ENCODE peak calls at places on chromosomes 5 and 9, in four cellular contexts. One of them, this sample, is unnamed.

GRCh38 chr5:10653751-10654400 is 90.0 kb downstream of the ANKRD33B start:
- DNase-seq in colonic mucosa: no peak
- DNase-seq in caudate nucleus: no peak
- DNase-seq in mammary epithelial cell: no peak
- DNase-seq in this sample: no peak

GRCh38 chr9:2158111-2158610 is 143.0 kb downstream of the SMARCA2 start:
- DNase-seq in colonic mucosa: peak; percentile 57
- DNase-seq in caudate nucleus: no peak
- DNase-seq in mammary epithelial cell: peak; percentile 76
- DNase-seq in this sample: no peak

GRCh38 chr9:137762414-137763061 is 115.0 kb upstream of the CACNA1B start:
- DNase-seq in colonic mucosa: no peak
- DNase-seq in caudate nucleus: no peak
- DNase-seq in mammary epithelial cell: no peak
- DNase-seq in this sample: no peak

GRCh38 chr5:95162231-95162992 is 122.5 kb downstream of the MCTP1 start:
- DNase-seq in colonic mucosa: no peak
- DNase-seq in caudate nucleus: no peak
- DNase-seq in mammary epithelial cell: no peak
- DNase-seq in this sample: no peak

GRCh38 chr9:134406366-134407122 is 80.3 kb downstream of the RXRA start:
- DNase-seq in colonic mucosa: no peak
- DNase-seq in caudate nucleus: no peak
- DNase-seq in mammary epithelial cell: no peak
- DNase-seq in this sample: no peak

GRCh38 chr5:68376931-68377330 is 161.4 kb downstream of the PIK3R1 start:
- DNase-seq in colonic mucosa: no peak
- DNase-seq in caudate nucleus: no peak
- DNase-seq in mammary epithelial cell: peak; percentile 67
- DNase-seq in this sample: no peak

GRCh38 chr5:73955447-73955846 is 329.5 kb downstream of the ARHGEF28 start:
- DNase-seq in colonic mucosa: no peak
- DNase-seq in caudate nucleus: no peak
- DNase-seq in mammary epithelial cell: no peak
- DNase-seq in this sample: no peak

GRCh38 chr5:150497274-150497988 is 10.5 kb upstream of the NDST1 start:
- DNase-seq in colonic mucosa: no peak
- DNase-seq in caudate nucleus: no peak
- DNase-seq in mammary epithelial cell: peak; percentile 96
- DNase-seq in this sample: peak; percentile 79

GRCh38 chr9:136006169-136006568 is 45.0 kb upstream of the UBAC1 start:
- DNase-seq in colonic mucosa: no peak
- DNase-seq in caudate nucleus: no peak
- DNase-seq in mammary epithelial cell: no peak
- DNase-seq in this sample: no peak

GRCh38 chr9:136009516-136009915 is 48.3 kb upstream of the UBAC1 start:
- DNase-seq in colonic mucosa: no peak
- DNase-seq in caudate nucleus: no peak
- DNase-seq in mammary epithelial cell: no peak
- DNase-seq in this sample: no peak

GRCh38 chr9:136007906-136008692 is 46.9 kb upstream of the UBAC1 start:
- DNase-seq in colonic mucosa: no peak
- DNase-seq in caudate nucleus: no peak
- DNase-seq in mammary epithelial cell: peak; percentile 31
- DNase-seq in this sample: peak; percentile 1

GRCh38 chr9:136008693-136008997 is 47.5 kb upstream of the UBAC1 start:
- DNase-seq in colonic mucosa: no peak
- DNase-seq in caudate nucleus: no peak
- DNase-seq in mammary epithelial cell: no peak
- DNase-seq in this sample: no peak

GRCh38 chr9:136007276-136007675 is 46.1 kb upstream of the UBAC1 start:
- DNase-seq in colonic mucosa: no peak
- DNase-seq in caudate nucleus: no peak
- DNase-seq in mammary epithelial cell: no peak
- DNase-seq in this sample: no peak
- H3K27ac ChIP-seq in colonic mucosa: no peak overlapping the region
- H3K27ac ChIP-seq in caudate nucleus: no peak overlapping the region
- H3K27ac ChIP-seq in mammary epithelial cell: no peak overlapping the region
- H3K27ac ChIP-seq in this sample: no peak overlapping the region

GRCh38 chr9:80775515-80775914 is 913.8 kb downstream of the TLE1 start:
- DNase-seq in colonic mucosa: no peak
- DNase-seq in caudate nucleus: no peak
- DNase-seq in mammary epithelial cell: no peak
- DNase-seq in this sample: no peak
- H3K27ac ChIP-seq in colonic mucosa: no peak overlapping the region
- H3K27ac ChIP-seq in caudate nucleus: no peak overlapping the region
- H3K27ac ChIP-seq in mammary epithelial cell: no peak overlapping the region
- H3K27ac ChIP-seq in this sample: no peak overlapping the region

GRCh38 chr9:131436865-131437271 is 43.0 kb downstream of the PRRC2B start:
- DNase-seq in colonic mucosa: no peak
- DNase-seq in caudate nucleus: no peak
- DNase-seq in mammary epithelial cell: no peak
- DNase-seq in this sample: no peak
- H3K27ac ChIP-seq in colonic mucosa: no peak overlapping the region
- H3K27ac ChIP-seq in caudate nucleus: no peak overlapping the region
- H3K27ac ChIP-seq in mammary epithelial cell: no peak overlapping the region
- H3K27ac ChIP-seq in this sample: no peak overlapping the region

GRCh38 chr5:132444841-132445639 is 45.5 kb downstream of the IRF1 start:
- DNase-seq in colonic mucosa: no peak
- DNase-seq in caudate nucleus: no peak
- DNase-seq in mammary epithelial cell: no peak
- DNase-seq in this sample: no peak
- H3K27ac ChIP-seq in colonic mucosa: no peak overlapping the region
- H3K27ac ChIP-seq in caudate nucleus: no peak overlapping the region
- H3K27ac ChIP-seq in mammary epithelial cell: peak overlapping the region; percentile 69
- H3K27ac ChIP-seq in this sample: peak overlapping the region; percentile 88

DNA sequence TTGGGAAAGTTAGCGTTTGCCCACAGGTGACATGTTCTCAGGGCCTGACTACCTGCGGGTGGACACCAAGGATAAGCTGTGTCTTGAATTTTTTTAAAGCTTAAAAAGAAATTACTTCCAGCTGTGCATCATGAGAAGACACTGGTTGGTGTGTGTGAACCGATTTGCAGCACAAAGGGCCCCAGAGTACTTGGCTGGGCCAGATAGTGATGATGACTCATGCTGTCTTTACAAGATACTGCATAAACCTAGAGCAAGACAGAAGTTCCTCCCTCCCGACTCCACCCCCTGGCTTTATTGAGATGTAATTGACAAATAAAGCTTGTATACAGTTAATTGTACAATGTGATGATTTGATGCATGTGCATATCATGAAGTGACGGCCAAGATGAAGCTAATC is 212.8 kb downstream of the NXNL2 start:
- DNase-seq in colonic mucosa: peak; percentile 33
- DNase-seq in caudate nucleus: no peak
- DNase-seq in mammary epithelial cell: peak; percentile 79
- DNase-seq in this sample: peak; percentile 65
- H3K27ac ChIP-seq in colonic mucosa: peak overlapping the region; percentile 49
- H3K27ac ChIP-seq in caudate nucleus: no peak overlapping the region
- H3K27ac ChIP-seq in mammary epithelial cell: no peak overlapping the region
- H3K27ac ChIP-seq in this sample: no peak overlapping the region

GRCh38 chr9:18703086-18703750 is 229.3 kb downstream of the ADAMTSL1 start:
- DNase-seq in colonic mucosa: no peak
- DNase-seq in caudate nucleus: no peak
- DNase-seq in mammary epithelial cell: no peak
- DNase-seq in this sample: no peak
- H3K27ac ChIP-seq in colonic mucosa: no peak overlapping the region
- H3K27ac ChIP-seq in caudate nucleus: no peak overlapping the region
- H3K27ac ChIP-seq in mammary epithelial cell: no peak overlapping the region
- H3K27ac ChIP-seq in this sample: no peak overlapping the region

DNA sequence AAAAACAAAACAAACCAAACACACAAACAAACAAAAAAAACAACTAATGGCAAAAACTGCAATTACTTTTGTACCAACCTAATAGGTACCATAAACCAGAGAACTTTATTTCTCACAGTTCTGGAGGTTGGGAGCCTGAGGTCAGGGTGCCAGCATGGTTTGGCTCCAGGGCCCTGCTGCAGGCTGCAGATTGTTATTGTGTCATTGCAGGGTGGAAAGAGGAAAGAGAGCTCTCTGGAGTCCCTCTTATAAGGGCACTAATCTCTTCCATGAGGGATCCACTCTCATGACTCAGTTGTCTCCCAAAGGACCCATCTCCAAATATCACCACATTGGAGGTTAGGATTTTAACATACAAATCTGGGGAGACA is 64.9 kb upstream of the CPEB4 start:
- DNase-seq in colonic mucosa: no peak
- DNase-seq in caudate nucleus: no peak
- DNase-seq in mammary epithelial cell: no peak
- DNase-seq in this sample: no peak
- H3K27ac ChIP-seq in colonic mucosa: no peak overlapping the region
- H3K27ac ChIP-seq in caudate nucleus: no peak overlapping the region
- H3K27ac ChIP-seq in mammary epithelial cell: no peak overlapping the region
- H3K27ac ChIP-seq in this sample: peak overlapping the region; percentile 44

This sample was measured in epithelial cell of prostate.